ENCODE peak calls at places on chromosomes 12 and 14, in six cellular contexts. L, I, U, Z, N and O are unnamed samples.

GRCh38 chr12:22299294-22299912 is 35.1 kb downstream of the ST8SIA1 start:
- DNase-seq in L (no peak), I (no peak), U (no peak), Z (no peak), N (no peak), O (no peak)

GRCh38 chr14:72882047-72882446 is 11.9 kb downstream of the DPF3 start:
- DNase-seq in L (no peak), I (no peak), U (no peak), Z (no peak), N (no peak), O (no peak)

GRCh38 chr14:104081951-104082464 is 3.5 kb upstream of the ASPG start:
- DNase-seq in L (no peak), I (no peak), U (no peak), Z (no peak), N (no peak), O (no peak)

GRCh38 chr12:13205809-13206559 is 9.5 kb downstream of the EMP1 start:
- DNase-seq in L (no peak), I (no peak), U (no peak), Z (peak), N (no peak), O (peak)

GRCh38 chr12:31491819-31492598 is 98.9 kb downstream of the DENND5B start:
- DNase-seq in L (no peak), I (no peak), U (no peak), Z (peak), N (no peak), O (peak)

GRCh38 chr12:46958599-46959290 is 120.7 kb upstream of the PCED1B start:
- DNase-seq in L (no peak), I (no peak), U (no peak), Z (no peak), N (no peak), O (no peak)

GRCh38 chr12:75414671-75415070 is 23.8 kb downstream of the GLIPR1L2 start:
- DNase-seq in L (no peak), I (no peak), U (no peak), Z (no peak), N (no peak), O (no peak)

GRCh38 chr14:95502381-95502950 is 14.0 kb downstream of the SYNE3 start:
- DNase-seq in L (peak), I (no peak), U (no peak), Z (no peak), N (no peak), O (no peak)

GRCh38 chr14:68363401-68363800 is 429.5 kb downstream of the ZFP36L1 start:
- DNase-seq in L (no peak), I (no peak), U (no peak), Z (peak), N (no peak), O (no peak)

GRCh38 chr14:64730061-64730440 is 25.8 kb downstream of the PLEKHG3 start:
- DNase-seq in L (no peak), I (no peak), U (no peak), Z (no peak), N (no peak), O (no peak)

GRCh38 chr14:64654072-64654899 is 49.9 kb upstream of the PLEKHG3 start:
- DNase-seq in L (peak), I (no peak), U (no peak), Z (no peak), N (no peak), O (peak)

GRCh38 chr12:96242597-96242996 is 48.4 kb downstream of the ELK3 start:
- DNase-seq in L (no peak), I (no peak), U (no peak), Z (no peak), N (no peak), O (no peak)

GRCh38 chr12:84807249-84807648 is 105.3 kb downstream of the SLC6A15 start:
- DNase-seq in L (no peak), I (no peak), U (no peak), Z (no peak), N (no peak), O (peak)

GRCh38 chr12:119328111-119328510 is 6.4 kb upstream of the CCDC60 start:
- DNase-seq in L (no peak), I (no peak), U (no peak), Z (peak), N (peak), O (peak)